ENCODE peak calls at places on chromosomes 11 and 22, in six cellular contexts. One of them, this sample, is unnamed.

GRCh38 chr11:86696004-86696403 is 23.6 kb upstream of the ME3 start:
- DNase-seq in naive thymus-derived CD4-positive, alpha-beta T cell: no peak
- DNase-seq in left ventricle myocardium inferior: no peak
- DNase-seq in psoas muscle: no peak
- DNase-seq in upper lobe of right lung: no peak
- DNase-seq in CD4-positive, alpha-beta T cell: no peak
- DNase-seq in this sample: no peak

GRCh38 chr11:131894615-131895544 is 524.5 kb downstream of the NTM start:
- DNase-seq in upper lobe of right lung: no peak
- DNase-seq in psoas muscle: no peak
- DNase-seq in left ventricle myocardium inferior: no peak
- DNase-seq in CD4-positive, alpha-beta T cell: no peak
- DNase-seq in naive thymus-derived CD4-positive, alpha-beta T cell: no peak
- DNase-seq in this sample: no peak

GRCh38 chr22:23144432-23144831 is 845 bp upstream of the RAB36 start:
- DNase-seq in CD4-positive, alpha-beta T cell: no peak
- DNase-seq in naive thymus-derived CD4-positive, alpha-beta T cell: no peak
- DNase-seq in left ventricle myocardium inferior: no peak
- DNase-seq in psoas muscle: no peak
- DNase-seq in upper lobe of right lung: no peak
- DNase-seq in this sample: no peak

GRCh38 chr11:79232346-79232745 is 208.5 kb downstream of the TENM4 start:
- DNase-seq in left ventricle myocardium inferior: no peak
- DNase-seq in naive thymus-derived CD4-positive, alpha-beta T cell: no peak
- DNase-seq in upper lobe of right lung: no peak
- DNase-seq in CD4-positive, alpha-beta T cell: no peak
- DNase-seq in psoas muscle: no peak
- DNase-seq in this sample: no peak

GRCh38 chr11:115606223-115607220 is 102.3 kb upstream of the CADM1 start:
- DNase-seq in naive thymus-derived CD4-positive, alpha-beta T cell: no peak
- DNase-seq in psoas muscle: peak
- DNase-seq in left ventricle myocardium inferior: peak
- DNase-seq in CD4-positive, alpha-beta T cell: no peak
- DNase-seq in upper lobe of right lung: no peak
- DNase-seq in this sample: no peak

GRCh38 chr22:25696763-25697710 is 45.0 kb upstream of the MYO18B start:
- DNase-seq in psoas muscle: no peak
- DNase-seq in naive thymus-derived CD4-positive, alpha-beta T cell: no peak
- DNase-seq in upper lobe of right lung: no peak
- DNase-seq in left ventricle myocardium inferior: no peak
- DNase-seq in CD4-positive, alpha-beta T cell: no peak
- DNase-seq in this sample: no peak

GRCh38 chr22:49807780-49808708 is 19.6 kb downstream of the BRD1 start:
- DNase-seq in left ventricle myocardium inferior: no peak
- DNase-seq in naive thymus-derived CD4-positive, alpha-beta T cell: peak
- DNase-seq in upper lobe of right lung: no peak
- DNase-seq in CD4-positive, alpha-beta T cell: no peak
- DNase-seq in psoas muscle: no peak
- DNase-seq in this sample: no peak

GRCh38 chr22:34902335-34902734 is 163.6 kb upstream of the ISX start:
- DNase-seq in left ventricle myocardium inferior: no peak
- DNase-seq in CD4-positive, alpha-beta T cell: no peak
- DNase-seq in upper lobe of right lung: no peak
- DNase-seq in psoas muscle: no peak
- DNase-seq in naive thymus-derived CD4-positive, alpha-beta T cell: no peak
- DNase-seq in this sample: no peak

GRCh38 chr22:19567383-19568009 is 43.3 kb upstream of the CLDN5 start:
- DNase-seq in upper lobe of right lung: no peak
- DNase-seq in left ventricle myocardium inferior: no peak
- DNase-seq in CD4-positive, alpha-beta T cell: no peak
- DNase-seq in psoas muscle: no peak
- DNase-seq in naive thymus-derived CD4-positive, alpha-beta T cell: no peak
- DNase-seq in this sample: no peak

GRCh38 chr22:36252754-36253522 is at the start of gene APOL1:
- DNase-seq in left ventricle myocardium inferior: peak
- DNase-seq in naive thymus-derived CD4-positive, alpha-beta T cell: peak
- DNase-seq in CD4-positive, alpha-beta T cell: peak
- DNase-seq in psoas muscle: no peak
- DNase-seq in upper lobe of right lung: peak
- DNase-seq in this sample: no peak

GRCh38 chr11:95762513-95762912 is 27.1 kb downstream of the FAM76B start:
- DNase-seq in left ventricle myocardium inferior: no peak
- DNase-seq in upper lobe of right lung: no peak
- DNase-seq in naive thymus-derived CD4-positive, alpha-beta T cell: no peak
- DNase-seq in CD4-positive, alpha-beta T cell: no peak
- DNase-seq in psoas muscle: no peak
- DNase-seq in this sample: no peak

GRCh38 chr22:18965526-18966421 is 29.7 kb upstream of the PRODH start:
- DNase-seq in naive thymus-derived CD4-positive, alpha-beta T cell: no peak
- DNase-seq in upper lobe of right lung: peak
- DNase-seq in left ventricle myocardium inferior: no peak
- DNase-seq in psoas muscle: no peak
- DNase-seq in CD4-positive, alpha-beta T cell: no peak
- DNase-seq in this sample: peak

GRCh38 chr11:6362868-6363678 is 27.2 kb upstream of the SMPD1 start:
- DNase-seq in psoas muscle: peak
- DNase-seq in naive thymus-derived CD4-positive, alpha-beta T cell: peak
- DNase-seq in upper lobe of right lung: peak
- DNase-seq in CD4-positive, alpha-beta T cell: peak
- DNase-seq in left ventricle myocardium inferior: peak
- DNase-seq in this sample: peak

GRCh38 chr11:120792306-120792705 is 231.6 kb upstream of the TBCEL start:
- DNase-seq in left ventricle myocardium inferior: no peak
- DNase-seq in upper lobe of right lung: no peak
- DNase-seq in psoas muscle: no peak
- DNase-seq in CD4-positive, alpha-beta T cell: no peak
- DNase-seq in naive thymus-derived CD4-positive, alpha-beta T cell: no peak
- DNase-seq in this sample: no peak

GRCh38 chr22:33451851-33452469 is 393.8 kb upstream of the SYN3 start:
- DNase-seq in naive thymus-derived CD4-positive, alpha-beta T cell: no peak
- DNase-seq in upper lobe of right lung: no peak
- DNase-seq in CD4-positive, alpha-beta T cell: no peak
- DNase-seq in psoas muscle: no peak
- DNase-seq in left ventricle myocardium inferior: no peak
- DNase-seq in this sample: no peak

GRCh38 chr11:84795698-84796097 is 831.4 kb downstream of the DLG2 start:
- DNase-seq in upper lobe of right lung: no peak
- DNase-seq in CD4-positive, alpha-beta T cell: no peak
- DNase-seq in psoas muscle: no peak
- DNase-seq in left ventricle myocardium inferior: no peak
- DNase-seq in naive thymus-derived CD4-positive, alpha-beta T cell: no peak
- DNase-seq in this sample: no peak

GRCh38 chr22:20422271-20422958 is 15.2 kb downstream of the SCARF2 start:
- DNase-seq in naive thymus-derived CD4-positive, alpha-beta T cell: no peak
- DNase-seq in psoas muscle: no peak
- DNase-seq in left ventricle myocardium inferior: no peak
- DNase-seq in upper lobe of right lung: peak
- DNase-seq in CD4-positive, alpha-beta T cell: no peak
- DNase-seq in this sample: no peak

GRCh38 chr11:99316761-99317475 is 296.2 kb downstream of the CNTN5 start:
- DNase-seq in left ventricle myocardium inferior: peak
- DNase-seq in upper lobe of right lung: no peak
- DNase-seq in CD4-positive, alpha-beta T cell: no peak
- DNase-seq in naive thymus-derived CD4-positive, alpha-beta T cell: no peak
- DNase-seq in psoas muscle: no peak
- DNase-seq in this sample: no peak

GRCh38 chr11:68845351-68846002 is 3.8 kb upstream of the CPT1A start:
- DNase-seq in CD4-positive, alpha-beta T cell: no peak
- DNase-seq in naive thymus-derived CD4-positive, alpha-beta T cell: no peak
- DNase-seq in upper lobe of right lung: no peak
- DNase-seq in psoas muscle: peak
- DNase-seq in left ventricle myocardium inferior: no peak
- DNase-seq in this sample: no peak

GRCh38 chr11:67466367-67466766 is 2.7 kb downstream of the TMEM134 start:
- DNase-seq in naive thymus-derived CD4-positive, alpha-beta T cell: no peak
- DNase-seq in CD4-positive, alpha-beta T cell: no peak
- DNase-seq in upper lobe of right lung: no peak
- DNase-seq in psoas muscle: no peak
- DNase-seq in left ventricle myocardium inferior: no peak
- DNase-seq in this sample: no peak

GRCh38 chr11:126725043-126725442 is 275.5 kb downstream of the KIRREL3 start:
- DNase-seq in CD4-positive, alpha-beta T cell: no peak
- DNase-seq in psoas muscle: no peak
- DNase-seq in left ventricle myocardium inferior: no peak
- DNase-seq in naive thymus-derived CD4-positive, alpha-beta T cell: no peak
- DNase-seq in upper lobe of right lung: no peak
- DNase-seq in this sample: no peak

GRCh38 chr11:27882066-27882697 is 181.9 kb upstream of the BDNF start:
- DNase-seq in psoas muscle: no peak
- DNase-seq in CD4-positive, alpha-beta T cell: no peak
- DNase-seq in upper lobe of right lung: no peak
- DNase-seq in left ventricle myocardium inferior: no peak
- DNase-seq in naive thymus-derived CD4-positive, alpha-beta T cell: no peak
- DNase-seq in this sample: no peak

GRCh38 chr22:48954781-48955311 is 872.8 kb downstream of the BRD1 start:
- DNase-seq in upper lobe of right lung: peak
- DNase-seq in psoas muscle: no peak
- DNase-seq in CD4-positive, alpha-beta T cell: no peak
- DNase-seq in naive thymus-derived CD4-positive, alpha-beta T cell: no peak
- DNase-seq in left ventricle myocardium inferior: no peak
- DNase-seq in this sample: peak

GRCh38 chr11:47083913-47084312 is 92.8 kb downstream of the ARFGAP2 start:
- DNase-seq in psoas muscle: no peak
- DNase-seq in left ventricle myocardium inferior: no peak
- DNase-seq in upper lobe of right lung: no peak
- DNase-seq in naive thymus-derived CD4-positive, alpha-beta T cell: no peak
- DNase-seq in CD4-positive, alpha-beta T cell: no peak
- DNase-seq in this sample: no peak

GRCh38 chr11:117195208-117195607 is 4.0 kb upstream of the TAGLN start:
- DNase-seq in psoas muscle: no peak
- DNase-seq in left ventricle myocardium inferior: peak
- DNase-seq in upper lobe of right lung: no peak
- DNase-seq in CD4-positive, alpha-beta T cell: no peak
- DNase-seq in naive thymus-derived CD4-positive, alpha-beta T cell: no peak
- DNase-seq in this sample: no peak

GRCh38 chr11:130208241-130209127 is 48.9 kb downstream of the ST14 start:
- DNase-seq in left ventricle myocardium inferior: no peak
- DNase-seq in upper lobe of right lung: peak
- DNase-seq in naive thymus-derived CD4-positive, alpha-beta T cell: no peak
- DNase-seq in psoas muscle: no peak
- DNase-seq in CD4-positive, alpha-beta T cell: no peak
- DNase-seq in this sample: no peak

GRCh38 chr11:94871491-94872185 is 101.7 kb downstream of the CWC15 start:
- DNase-seq in upper lobe of right lung: no peak
- DNase-seq in CD4-positive, alpha-beta T cell: no peak
- DNase-seq in psoas muscle: no peak
- DNase-seq in naive thymus-derived CD4-positive, alpha-beta T cell: no peak
- DNase-seq in left ventricle myocardium inferior: no peak
- DNase-seq in this sample: no peak

GRCh38 chr11:69234740-69235710 is 58.9 kb upstream of the MYEOV start:
- DNase-seq in upper lobe of right lung: no peak
- DNase-seq in psoas muscle: no peak
- DNase-seq in CD4-positive, alpha-beta T cell: no peak
- DNase-seq in naive thymus-derived CD4-positive, alpha-beta T cell: no peak
- DNase-seq in left ventricle myocardium inferior: no peak
- DNase-seq in this sample: peak

GRCh38 chr22:43085658-43086606 is 3.3 kb downstream of the TTLL1 start:
- DNase-seq in left ventricle myocardium inferior: peak
- DNase-seq in naive thymus-derived CD4-positive, alpha-beta T cell: no peak
- DNase-seq in upper lobe of right lung: no peak
- DNase-seq in CD4-positive, alpha-beta T cell: no peak
- DNase-seq in psoas muscle: no peak
- DNase-seq in this sample: no peak

GRCh38 chr11:47669856-47670255 is 27.5 kb upstream of the MTCH2 start:
- DNase-seq in upper lobe of right lung: no peak
- DNase-seq in CD4-positive, alpha-beta T cell: no peak
- DNase-seq in left ventricle myocardium inferior: no peak
- DNase-seq in psoas muscle: no peak
- DNase-seq in naive thymus-derived CD4-positive, alpha-beta T cell: no peak
- DNase-seq in this sample: no peak

GRCh38 chr11:72739240-72740059 is 12.8 kb downstream of the ARAP1 start:
- DNase-seq in upper lobe of right lung: no peak
- DNase-seq in naive thymus-derived CD4-positive, alpha-beta T cell: no peak
- DNase-seq in psoas muscle: no peak
- DNase-seq in left ventricle myocardium inferior: peak
- DNase-seq in CD4-positive, alpha-beta T cell: no peak
- DNase-seq in this sample: no peak

GRCh38 chr11:89495951-89496350 is 4.8 kb upstream of the NOX4 start:
- DNase-seq in psoas muscle: peak
- DNase-seq in CD4-positive, alpha-beta T cell: no peak
- DNase-seq in left ventricle myocardium inferior: peak
- DNase-seq in naive thymus-derived CD4-positive, alpha-beta T cell: no peak
- DNase-seq in upper lobe of right lung: no peak
- DNase-seq in this sample: peak
- H3K27ac ChIP-seq in psoas muscle: no peak
- H3K27ac ChIP-seq in CD4-positive, alpha-beta T cell: no peak
- H3K27ac ChIP-seq in left ventricle myocardium inferior: no peak
- H3K27ac ChIP-seq in naive thymus-derived CD4-positive, alpha-beta T cell: no peak
- H3K27ac ChIP-seq in upper lobe of right lung: no peak
- H3K27ac ChIP-seq in this sample: peak

GRCh38 chr11:113627297-113627696 is 78.8 kb downstream of the TMPRSS5 start:
- DNase-seq in upper lobe of right lung: no peak
- DNase-seq in psoas muscle: no peak
- DNase-seq in left ventricle myocardium inferior: no peak
- DNase-seq in naive thymus-derived CD4-positive, alpha-beta T cell: no peak
- DNase-seq in CD4-positive, alpha-beta T cell: no peak
- DNase-seq in this sample: no peak
- H3K27ac ChIP-seq in upper lobe of right lung: no peak
- H3K27ac ChIP-seq in psoas muscle: no peak
- H3K27ac ChIP-seq in left ventricle myocardium inferior: no peak
- H3K27ac ChIP-seq in naive thymus-derived CD4-positive, alpha-beta T cell: no peak
- H3K27ac ChIP-seq in CD4-positive, alpha-beta T cell: no peak
- H3K27ac ChIP-seq in this sample: no peak

GRCh38 chr11:22433066-22433450 is 94.9 kb downstream of the SLC17A6 start:
- DNase-seq in naive thymus-derived CD4-positive, alpha-beta T cell: no peak
- DNase-seq in left ventricle myocardium inferior: no peak
- DNase-seq in psoas muscle: no peak
- DNase-seq in CD4-positive, alpha-beta T cell: no peak
- DNase-seq in upper lobe of right lung: no peak
- DNase-seq in this sample: no peak
- H3K27ac ChIP-seq in naive thymus-derived CD4-positive, alpha-beta T cell: no peak
- H3K27ac ChIP-seq in left ventricle myocardium inferior: peak
- H3K27ac ChIP-seq in psoas muscle: no peak
- H3K27ac ChIP-seq in CD4-positive, alpha-beta T cell: no peak
- H3K27ac ChIP-seq in upper lobe of right lung: no peak
- H3K27ac ChIP-seq in this sample: no peak

GRCh38 chr11:26087095-26087935 is 244.6 kb upstream of the ANO3 start:
- DNase-seq in naive thymus-derived CD4-positive, alpha-beta T cell: no peak
- DNase-seq in psoas muscle: no peak
- DNase-seq in upper lobe of right lung: no peak
- DNase-seq in CD4-positive, alpha-beta T cell: no peak
- DNase-seq in left ventricle myocardium inferior: no peak
- DNase-seq in this sample: no peak
- H3K27ac ChIP-seq in naive thymus-derived CD4-positive, alpha-beta T cell: no peak
- H3K27ac ChIP-seq in psoas muscle: no peak
- H3K27ac ChIP-seq in upper lobe of right lung: no peak
- H3K27ac ChIP-seq in CD4-positive, alpha-beta T cell: no peak
- H3K27ac ChIP-seq in left ventricle myocardium inferior: no peak
- H3K27ac ChIP-seq in this sample: no peak

GRCh38 chr11:12435264-12435663 is 57.9 kb downstream of the PARVA start:
- DNase-seq in left ventricle myocardium inferior: no peak
- DNase-seq in upper lobe of right lung: no peak
- DNase-seq in psoas muscle: no peak
- DNase-seq in CD4-positive, alpha-beta T cell: no peak
- DNase-seq in naive thymus-derived CD4-positive, alpha-beta T cell: no peak
- DNase-seq in this sample: no peak
- H3K27ac ChIP-seq in left ventricle myocardium inferior: peak
- H3K27ac ChIP-seq in upper lobe of right lung: no peak
- H3K27ac ChIP-seq in psoas muscle: no peak
- H3K27ac ChIP-seq in CD4-positive, alpha-beta T cell: no peak
- H3K27ac ChIP-seq in naive thymus-derived CD4-positive, alpha-beta T cell: no peak
- H3K27ac ChIP-seq in this sample: peak

GRCh38 chr22:38313384-38313955 is 3.8 kb downstream of the CSNK1E start:
- DNase-seq in psoas muscle: peak
- DNase-seq in left ventricle myocardium inferior: peak
- DNase-seq in upper lobe of right lung: no peak
- DNase-seq in CD4-positive, alpha-beta T cell: no peak
- DNase-seq in naive thymus-derived CD4-positive, alpha-beta T cell: peak
- DNase-seq in this sample: peak
- H3K27ac ChIP-seq in psoas muscle: peak
- H3K27ac ChIP-seq in left ventricle myocardium inferior: peak
- H3K27ac ChIP-seq in upper lobe of right lung: peak
- H3K27ac ChIP-seq in CD4-positive, alpha-beta T cell: peak
- H3K27ac ChIP-seq in naive thymus-derived CD4-positive, alpha-beta T cell: peak
- H3K27ac ChIP-seq in this sample: peak